ENCODE peak calls at places on chromosomes 11 and 22, in five cellular contexts. M is stimulated activated CD8-positive, alpha-beta memory T cell treated with anti-CD3 and anti-CD28 coated beads, Interleukin-12 subunit alpha, Interleukin-12 subunit beta, amount 100 ng/mL, for 1 hour; U is astrocyte; R is HCT116; F is activated naive CD4-positive, alpha-beta T cell. C is an unnamed sample.

GRCh38 chr11:79438631-79439429 is 2.0 kb downstream of the TENM4 start:
- DNase-seq in M (no peak), U (peak), F (no peak), R (no peak), C (no peak)

GRCh38 chr11:116641561-116642045 is 131.2 kb downstream of the BUD13 start:
- DNase-seq in F (no peak), R (peak), U (no peak), M (no peak), C (no peak)

GRCh38 chr11:77207618-77208313 is 79.7 kb downstream of the MYO7A start:
- DNase-seq in U (no peak), R (no peak), F (no peak), M (no peak), C (no peak)

GRCh38 chr22:42934338-42934737 is 77.3 kb upstream of the ARFGAP3 start:
- DNase-seq in F (no peak), R (no peak), U (no peak), M (no peak), C (no peak)

GRCh38 chr11:131037873-131038272 is 121.6 kb upstream of the SNX19 start:
- DNase-seq in F (no peak), R (no peak), M (no peak), U (no peak), C (no peak)

GRCh38 chr11:77734890-77735289 is 85.6 kb downstream of the RSF1 start:
- DNase-seq in U (no peak), F (no peak), R (no peak), M (no peak), C (no peak)

GRCh38 chr22:23269441-23270211 is 89.3 kb downstream of the BCR start:
- DNase-seq in F (no peak), U (no peak), R (no peak), M (no peak), C (no peak)

GRCh38 chr11:61367406-61367805 is 5.2 kb downstream of the TMEM138 start:
- DNase-seq in U (no peak), F (no peak), R (no peak), M (no peak), C (no peak)

GRCh38 chr11:71078482-71078881 is 173.9 kb downstream of the SHANK2 start:
- DNase-seq in M (no peak), R (peak), F (no peak), U (no peak), C (no peak)

GRCh38 chr11:128627666-128628342 is 40.4 kb upstream of the ETS1 start:
- DNase-seq in F (no peak), M (no peak), R (no peak), U (no peak), C (no peak)

GRCh38 chr11:14638561-14638960 is 5.0 kb upstream of the PDE3B start:
- DNase-seq in U (no peak), F (no peak), R (no peak), M (no peak), C (no peak)

GRCh38 chr11:46856605-46857339 is 10.7 kb upstream of the CKAP5 start:
- DNase-seq in F (no peak), M (no peak), R (no peak), U (no peak), C (no peak)

GRCh38 chr11:116170526-116171120 is 602.2 kb downstream of the BUD13 start:
- DNase-seq in U (no peak), F (no peak), R (no peak), M (no peak), C (no peak)

GRCh38 chr22:24564376-24565058 is 8.7 kb downstream of the SNRPD3 start:
- DNase-seq in F (no peak), U (no peak), M (no peak), R (no peak), C (no peak)

GRCh38 chr11:396511-396947 is 2.5 kb downstream of the PKP3 start:
- DNase-seq in R (no peak), F (no peak), U (no peak), M (no peak), C (no peak)

GRCh38 chr22:41565403-41566054 is 4.7 kb downstream of the CSDC2 start:
- DNase-seq in R (peak), U (peak), F (no peak), M (no peak), C (no peak)

GRCh38 chr11:83025267-83025704 is 46.4 kb downstream of the RAB30 start:
- DNase-seq in M (no peak), F (no peak), R (no peak), U (no peak), C (peak)

GRCh38 chr11:68998390-68998911 is 14.6 kb downstream of the MRGPRF start:
- DNase-seq in R (no peak), U (no peak), F (no peak), M (no peak), C (no peak)

GRCh38 chr11:120546312-120547205 is 35.0 kb downstream of the GRIK4 start:
- DNase-seq in R (peak), F (no peak), M (no peak), U (peak), C (no peak)

GRCh38 chr11:47004595-47005033 is 68.1 kb downstream of the CSTPP1 start:
- DNase-seq in R (no peak), F (no peak), M (no peak), U (peak), C (peak)